ENCODE peak calls at places on chromosomes 7 and 10, in ten cellular contexts. V is A549, M is body of pancreas, I is right lobe of liver, N is AG04450, Z is Peyer's patch, C is nephron progenitor cell, U is IMR-90, R is fibroblast of pulmonary artery, G is AG10803. B is an unnamed sample.

GRCh38 chr10:33453081-33453850 is 118.8 kb upstream of the NRP1 start:
- DNase-seq in I (no peak), G (peak; percentile 45), N (no peak), U (peak; percentile 64), R (no peak), Z (no peak), M (no peak), C (no peak), V (no peak), B (no peak)

GRCh38 chr7:132419538-132419937 is 156.7 kb downstream of the PLXNA4 start:
- DNase-seq in C (no peak), U (no peak), I (no peak), N (no peak), R (peak; percentile 84), G (no peak), M (no peak), V (no peak), Z (no peak), B (no peak)

GRCh38 chr7:120691915-120692314 is 166.0 kb downstream of the TSPAN12 start:
- DNase-seq in G (no peak), R (no peak), N (no peak), U (no peak), M (no peak), Z (no peak), V (no peak), C (no peak), I (no peak), B (no peak)

GRCh38 chr10:122044045-122044661 is 55.2 kb downstream of the TACC2 start:
- DNase-seq in N (no peak), C (peak; percentile 42), R (no peak), I (no peak), G (no peak), V (no peak), M (peak; percentile 81), U (peak; percentile 49), Z (peak; percentile 46), B (no peak)

GRCh38 chr7:95267754-95268153 is 56.6 kb downstream of the PON1 start:
- DNase-seq in V (no peak), U (no peak), C (no peak), G (no peak), I (no peak), M (no peak), Z (no peak), N (no peak), R (no peak), B (no peak)

GRCh38 chr10:69087600-69088470 is at the start of gene SRGN:
- DNase-seq in N (peak; percentile 33), I (peak; percentile 35), R (peak; percentile 99), C (no peak), Z (peak; percentile 95), V (peak; percentile 46), G (peak; percentile 81), M (peak; percentile 51), U (peak; percentile 62), B (peak; percentile 89)

GRCh38 chr10:110284262-110284661 is 20.5 kb downstream of the SMNDC1 start:
- DNase-seq in U (no peak), C (no peak), G (no peak), R (no peak), N (no peak), I (no peak), M (no peak), V (no peak), Z (no peak), B (no peak)

GRCh38 chr7:47816647-47817046 is 131.6 kb downstream of the PKD1L1 start:
- DNase-seq in G (peak; percentile 70), R (peak; percentile 25), M (no peak), C (no peak), N (no peak), I (no peak), V (no peak), Z (no peak), U (peak; percentile 69), B (no peak)

GRCh38 chr10:133461841-133462240 is 8.1 kb downstream of the SCART1 start:
- DNase-seq in G (no peak), U (no peak), C (no peak), Z (no peak), M (no peak), V (no peak), R (no peak), I (no peak), N (no peak), B (no peak)

GRCh38 chr7:32147909-32148308 is 77.7 kb upstream of the PDE1C start:
- DNase-seq in Z (no peak), N (no peak), G (peak; percentile 45), I (no peak), V (no peak), U (peak; percentile 56), R (no peak), C (no peak), M (no peak), B (no peak)

GRCh38 chr7:26399747-26400146 is 108.1 kb downstream of the SNX10 start:
- DNase-seq in G (no peak), V (no peak), N (no peak), M (no peak), C (no peak), I (no peak), Z (no peak), R (no peak), U (no peak), B (no peak)

GRCh38 chr7:26397326-26397725 is 105.7 kb downstream of the SNX10 start:
- DNase-seq in U (no peak), C (no peak), R (no peak), V (no peak), I (no peak), G (no peak), N (no peak), M (peak; percentile 47), Z (no peak), B (no peak)

GRCh38 chr7:26399309-26399610 is 107.6 kb downstream of the SNX10 start:
- DNase-seq in C (peak; percentile 41), U (peak; percentile 2), Z (no peak), R (peak; percentile 22), I (peak; percentile 48), M (peak; percentile 65), G (no peak), V (peak; percentile 34), N (no peak), B (no peak)

GRCh38 chr7:26398436-26399308 is 107.0 kb downstream of the SNX10 start:
- DNase-seq in N (no peak), G (peak; percentile 44), I (peak; percentile 69), C (peak; percentile 79), R (peak; percentile 32), U (peak; percentile 18), Z (peak; percentile 83), M (peak; percentile 76), V (peak; percentile 48), B (peak; percentile 60)

GRCh38 chr7:26397786-26398435 is 106.2 kb downstream of the SNX10 start:
- DNase-seq in C (peak; percentile 59), V (peak; percentile 40), M (peak; percentile 51), I (peak; percentile 50), Z (peak; percentile 59), R (peak; percentile 3), U (no peak), N (no peak), G (peak; percentile 4), B (no peak)
- TF ChIP-seq CTCF in C (no peak), V (no peak), M (peak; percentile 27), I (no peak), Z (no peak), R (no peak), U (no peak), N (no peak), G (no peak), B (peak; percentile 27)

GRCh38 chr10:1422275-1422674 is 315.1 kb downstream of the ADARB2 start:
- DNase-seq in M (no peak), R (no peak), N (no peak), C (no peak), Z (no peak), G (no peak), I (no peak), U (no peak), V (no peak), B (no peak)

GRCh38 chr10:1418031-1418550 is 319.2 kb downstream of the ADARB2 start:
- DNase-seq in M (no peak), N (no peak), R (no peak), I (no peak), V (no peak), Z (no peak), C (no peak), G (no peak), U (no peak), B (no peak)

GRCh38 chr10:1423676-1424253 is 313.6 kb downstream of the ADARB2 start:
- DNase-seq in G (no peak), V (no peak), C (no peak), Z (no peak), N (no peak), U (no peak), I (no peak), R (no peak), M (no peak), B (no peak)

GRCh38 chr10:1419796-1420429 is 317.4 kb downstream of the ADARB2 start:
- DNase-seq in U (no peak), R (no peak), M (no peak), G (no peak), I (no peak), C (no peak), N (no peak), V (no peak), Z (no peak), B (no peak)

DNA sequence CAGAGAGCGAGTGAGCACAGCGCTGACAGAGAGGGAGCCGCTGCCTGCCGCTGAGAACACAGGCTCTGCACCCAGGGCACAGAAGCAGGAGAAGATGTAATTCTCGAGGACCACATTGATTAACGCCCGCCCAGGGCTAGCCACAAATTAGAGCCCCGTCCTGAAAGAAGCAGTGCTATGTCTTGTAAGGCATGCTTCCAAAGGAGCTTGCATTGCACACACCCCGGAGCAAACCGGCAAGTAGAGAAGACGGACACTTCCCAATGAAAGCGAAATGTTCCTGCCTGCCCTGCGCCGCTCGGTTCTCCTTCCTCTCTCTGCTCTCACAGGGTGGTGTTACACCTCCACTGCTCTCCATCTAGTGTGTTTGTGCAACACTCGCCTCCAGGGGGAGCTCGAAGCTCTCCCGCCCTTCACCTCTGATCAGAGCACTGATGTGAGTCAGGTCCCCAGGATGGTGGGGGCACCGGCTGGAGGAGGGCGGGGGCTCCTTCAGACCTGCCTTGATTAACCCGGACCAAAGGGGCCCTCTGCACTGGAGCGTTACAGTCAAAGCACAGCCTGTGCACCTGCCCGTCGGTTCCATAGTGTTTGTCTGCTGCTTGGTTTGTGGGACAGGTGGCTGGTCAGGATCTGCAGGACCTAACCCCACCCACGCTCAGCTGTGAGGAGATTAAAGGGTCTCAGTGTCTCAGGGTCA is 316.5 kb downstream of the ADARB2 start:
- DNase-seq in N (no peak), U (no peak), C (peak; percentile 87), M (peak; percentile 77), I (peak; percentile 60), Z (peak; percentile 93), G (no peak), V (peak; percentile 58), R (no peak), B (no peak)
- TF ChIP-seq CTCF in N (no peak), U (no peak), C (peak; percentile 84), M (peak; percentile 71), I (peak; percentile 75), Z (peak; percentile 51), G (no peak), V (peak; percentile 63), R (peak; percentile 2), B (peak; percentile 38)

GRCh38 chr7:29953735-29954347 is 35.8 kb downstream of the SCRN1 start:
- DNase-seq in G (peak; percentile 81), I (no peak), R (peak; percentile 33), U (no peak), M (no peak), Z (no peak), N (no peak), C (no peak), V (no peak), B (no peak)
- TF ChIP-seq CTCF in G (no peak), I (no peak), R (no peak), U (no peak), M (no peak), Z (no peak), N (no peak), C (no peak), V (no peak), B (no peak)

GRCh38 chr10:107611101-107611500 is 446.6 kb upstream of the SORCS1 start:
- DNase-seq in I (no peak), R (no peak), U (no peak), Z (no peak), M (no peak), N (no peak), C (no peak), G (no peak), V (no peak), B (no peak)
- TF ChIP-seq CTCF in I (no peak), R (no peak), U (no peak), Z (no peak), M (no peak), N (no peak), C (no peak), G (no peak), V (no peak), B (no peak)